ENCODE peak calls at places on chromosomes 6 and 20, in seven cellular contexts. Y is mesendoderm; X is GM13976; H is A673; A is stimulated activated CD8-positive, alpha-beta memory T cell treated with anti-CD3 and anti-CD28 coated beads, Interleukin-4, amount 100 ng/mL, for 24 hours; U is GM23248; V is effector CD8-positive, alpha-beta T cell. S is an unnamed sample.

GRCh38 chr20:57591289-57592229 is 28.7 kb downstream of the ZBP1 start:
- DNase-seq in A (no peak), V (no peak), H (no peak), Y (no peak), U (no peak), X (no peak), S (no peak)

GRCh38 chr6:163419413-163420314 is 5.1 kb downstream of the QKI start:
- DNase-seq in Y (no peak), X (no peak), U (peak), A (no peak), V (no peak), H (no peak), S (no peak)

GRCh38 chr20:33443006-33443511 is 504 bp downstream of the SNTA1 start:
- DNase-seq in Y (no peak), H (no peak), V (peak), U (peak), X (no peak), A (no peak), S (no peak)

GRCh38 chr6:5619249-5619648 is 357.9 kb downstream of the FARS2 start:
- DNase-seq in X (peak), A (peak), H (no peak), V (no peak), U (no peak), Y (no peak), S (peak)

GRCh38 chr6:42279144-42279781 is 61.6 kb upstream of the MRPS10 start:
- DNase-seq in U (peak), A (no peak), V (no peak), H (no peak), X (no peak), Y (no peak), S (no peak)

GRCh38 chr6:12012231-12012565 is at the start of gene HIVEP1:
- DNase-seq in V (no peak), A (peak), X (peak), Y (peak), H (peak), U (peak), S (peak)

GRCh38 chr20:44997171-44997570 is 30.9 kb downstream of the STK4 start:
- DNase-seq in V (no peak), H (no peak), A (no peak), U (no peak), Y (no peak), X (no peak), S (no peak)

GRCh38 chr6:112298021-112298745 is 43.8 kb upstream of the LAMA4 start:
- DNase-seq in U (peak), V (no peak), X (no peak), H (no peak), Y (no peak), A (no peak), S (no peak)

GRCh38 chr6:23176471-23176870 is 607.1 kb downstream of the HDGFL1 start:
- DNase-seq in A (no peak), X (no peak), U (no peak), Y (no peak), V (no peak), H (no peak), S (no peak)

GRCh38 chr6:54958446-54958845 is 111.9 kb downstream of the FAM83B start:
- DNase-seq in H (no peak), X (no peak), A (no peak), U (no peak), V (no peak), Y (no peak), S (no peak)

GRCh38 chr6:149990109-149990671 is 26.4 kb downstream of the ULBP1 start:
- DNase-seq in V (no peak), A (no peak), U (peak), H (no peak), Y (no peak), X (no peak), S (no peak)

GRCh38 chr20:56247954-56248782 is at the start of gene MC3R:
- DNase-seq in V (no peak), H (peak), A (peak), U (peak), Y (peak), X (peak), S (peak)